ENCODE peak calls at places on chromosomes 3 and 15, in four cellular contexts. T is uterus, F is kidney, C is IMR-90. H is an unnamed sample. For H3K4me1, the result is how much of the 10 kb centered on the place peaks cover.

GRCh38 chr3:120678984-120679383 is 3.1 kb downstream of the HGD start:
- DNase-seq in T (no peak), F (no peak), C (no peak), H (no peak)

GRCh38 chr3:182248349-182248880 is 536.7 kb downstream of the SOX2 start:
- DNase-seq in T (no peak), F (no peak), C (no peak), H (no peak)

GRCh38 chr3:26622634-26623408 is at the start of gene LRRC3B:
- DNase-seq in T (no peak), F (peak), C (no peak), H (no peak)

GRCh38 chr3:10945683-10946287 is 46.8 kb upstream of the SLC6A1 start:
- DNase-seq in T (peak), F (peak), C (peak), H (no peak)

GRCh38 chr3:50211930-50212329 is 6.9 kb downstream of the SLC38A3 start:
- DNase-seq in T (no peak), F (no peak), C (peak), H (no peak)

GRCh38 chr3:169029674-169030285 is 633.7 kb downstream of the MECOM start:
- DNase-seq in T (no peak), F (no peak), C (no peak), H (no peak)

GRCh38 chr3:5202267-5202666 is 14.8 kb downstream of the EDEM1 start:
- DNase-seq in T (no peak), F (no peak), C (no peak), H (no peak)

GRCh38 chr3:47261301-47261700 is 21.3 kb downstream of the KIF9 start:
- DNase-seq in T (no peak), F (peak), C (peak), H (no peak)

GRCh38 chr3:152105446-152105845 is 163.3 kb upstream of the MBNL1 start:
- DNase-seq in T (no peak), F (no peak), C (peak), H (no peak)

GRCh38 chr3:23952646-23953045 is 7.6 kb downstream of the NR1D2 start:
- DNase-seq in T (no peak), F (no peak), C (no peak), H (no peak)

GRCh38 chr3:23954144-23954543 is 9.1 kb downstream of the NR1D2 start:
- DNase-seq in T (no peak), F (no peak), C (no peak), H (no peak)

GRCh38 chr3:23956701-23957100 is 11.6 kb downstream of the NR1D2 start:
- DNase-seq in T (no peak), F (no peak), C (no peak), H (no peak)

GRCh38 chr3:23950303-23950702 is 5.2 kb downstream of the NR1D2 start:
- DNase-seq in T (no peak), F (no peak), C (no peak), H (no peak)

DNA sequence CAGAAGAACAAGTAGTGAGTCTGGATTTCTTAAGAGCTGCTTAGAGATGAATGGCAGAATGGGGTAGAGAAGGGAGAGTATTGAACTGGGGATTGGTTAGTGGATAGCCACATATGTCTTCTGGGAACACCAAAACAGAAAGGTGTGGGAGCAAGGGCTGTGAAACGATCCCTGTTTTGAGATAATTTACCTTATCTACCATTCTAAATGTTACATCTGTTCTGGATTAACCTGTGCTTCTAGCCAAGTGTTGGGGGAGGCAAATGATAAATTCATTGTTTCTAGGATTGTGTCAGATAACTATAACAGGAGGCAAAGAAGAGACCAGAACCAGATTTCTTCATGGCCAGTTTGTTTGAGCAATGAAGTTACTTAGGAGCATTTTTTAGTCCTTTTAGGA is 8.4 kb downstream of the NR1D2 start:
- DNase-seq in T (no peak), F (no peak), C (no peak), H (no peak)
- H3K4me1 ChIP-seq in T (under half), F (under half), C (under half), H (under half)

GRCh38 chr3:101806491-101806890 is 27.5 kb downstream of the NXPE3 start:
- DNase-seq in T (no peak), F (no peak), C (no peak), H (no peak)

GRCh38 chr3:101811875-101812274 is 32.9 kb downstream of the NXPE3 start:
- DNase-seq in T (no peak), F (no peak), C (no peak), H (no peak)

GRCh38 chr3:101810023-101810415 is 31.0 kb downstream of the NXPE3 start:
- DNase-seq in T (no peak), F (no peak), C (no peak), H (no peak)

GRCh38 chr3:101807884-101808283 is 28.9 kb downstream of the NXPE3 start:
- DNase-seq in T (no peak), F (no peak), C (no peak), H (no peak)

DNA sequence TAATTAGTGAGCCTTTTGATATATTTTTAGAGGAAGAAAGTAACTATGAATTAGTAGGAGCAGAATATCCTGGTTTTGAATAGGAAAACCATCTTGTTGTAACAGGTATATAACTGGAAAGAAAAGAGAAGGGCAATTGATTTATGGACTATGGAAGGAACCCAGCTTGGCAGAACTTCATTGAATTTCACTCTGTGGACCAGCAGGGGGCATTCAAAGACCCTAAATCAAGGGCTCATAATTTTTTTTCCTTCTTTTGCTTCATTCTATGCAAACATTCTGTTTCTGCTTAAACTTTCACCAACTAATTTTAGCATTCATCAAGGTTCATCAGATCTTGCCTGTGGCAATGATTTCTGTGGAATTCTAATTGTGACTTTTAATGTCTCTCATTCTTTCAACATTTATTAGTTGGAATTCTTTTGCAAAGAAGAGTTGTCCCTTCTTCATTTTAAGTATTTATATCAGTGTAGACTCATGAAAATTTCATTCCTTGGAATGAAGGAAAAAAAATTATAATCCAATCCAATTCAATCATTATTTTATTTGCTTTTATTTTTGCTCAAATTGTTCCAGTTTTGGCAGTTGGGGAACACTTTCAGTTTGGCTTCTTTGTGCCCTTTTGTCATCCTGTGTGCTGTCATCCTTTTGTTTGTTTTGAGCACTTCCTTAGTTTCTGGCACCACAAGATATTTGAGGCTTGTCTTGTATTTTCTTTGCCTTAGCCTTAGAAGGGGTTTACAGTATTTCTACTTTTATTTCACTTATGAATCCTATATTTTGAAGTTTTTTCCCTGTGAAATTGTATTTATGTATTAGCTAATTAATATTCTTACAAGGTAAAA is 30.4 kb downstream of the NXPE3 start:
- DNase-seq in T (no peak), F (no peak), C (peak), H (no peak)
- H3K27ac ChIP-seq in T (peak), F (no peak), C (no peak), H (no peak)

DNA sequence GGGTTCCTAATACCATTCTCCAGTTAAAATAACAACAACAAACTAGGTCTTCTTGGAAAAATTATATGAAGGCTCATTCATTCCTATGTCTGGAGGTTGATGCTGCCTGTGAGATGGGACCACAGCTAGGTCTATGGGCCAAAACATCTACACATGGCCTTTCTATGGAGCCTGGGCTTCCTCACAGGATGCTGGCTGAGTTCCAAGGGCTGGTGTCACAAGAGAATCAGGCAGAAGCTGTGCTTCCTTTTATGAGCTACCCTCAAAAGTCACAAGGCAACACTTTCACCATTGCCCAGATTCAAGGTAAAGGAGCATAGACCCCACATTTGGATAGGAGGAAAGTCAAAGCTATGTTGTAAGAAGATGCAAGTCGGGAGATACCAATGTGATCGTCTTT is 4.6 kb upstream of the RTP2 start:
- DNase-seq in T (no peak), F (no peak), C (no peak), H (no peak)
- H3K4me1 ChIP-seq in T (under half), F (under half), C (under half), H (under half)

DNA sequence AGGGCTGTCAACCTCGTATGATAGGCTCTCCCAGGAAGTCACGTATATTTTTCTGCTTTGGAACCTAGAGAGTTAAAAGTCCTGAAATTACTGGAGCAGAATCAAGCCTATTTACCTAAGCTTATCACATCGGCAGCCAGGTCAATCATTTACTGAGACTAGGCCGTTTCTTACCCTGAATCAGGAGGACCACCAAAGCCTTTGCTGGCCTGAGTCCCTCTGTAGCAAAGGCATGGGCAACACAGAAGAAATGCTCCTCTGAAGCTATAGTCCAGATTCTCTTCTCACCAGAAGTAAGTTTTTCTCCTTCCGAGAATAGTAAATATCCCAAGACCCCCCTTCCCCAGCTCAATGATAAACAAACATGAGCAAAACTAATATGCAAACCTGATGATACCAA is 125.9 kb upstream of the PHLDB2 start:
- DNase-seq in T (no peak), F (no peak), C (no peak), H (no peak)
- H3K27ac ChIP-seq in T (no peak), F (peak), C (no peak), H (peak)

GRCh38 chr15:85541744-85542143 is 161.3 kb downstream of the AKAP13 start:
- DNase-seq in T (no peak), F (no peak), C (peak), H (no peak)
- H3K4me1 ChIP-seq in T (under half), F (under half), C (under half), H (under half)

GRCh38 chr3:57982561-57983243 is 25.5 kb upstream of the FLNB start:
- DNase-seq in T (no peak), F (no peak), C (no peak), H (no peak)
- H3K27ac ChIP-seq in T (no peak), F (no peak), C (peak), H (peak)

GRCh38 chr15:98774756-98775497 is 126.6 kb downstream of the IGF1R start:
- DNase-seq in T (no peak), F (no peak), C (peak), H (peak)
- H3K4me1 ChIP-seq in T (under half), F (under half), C (under half), H (under half)

DNA sequence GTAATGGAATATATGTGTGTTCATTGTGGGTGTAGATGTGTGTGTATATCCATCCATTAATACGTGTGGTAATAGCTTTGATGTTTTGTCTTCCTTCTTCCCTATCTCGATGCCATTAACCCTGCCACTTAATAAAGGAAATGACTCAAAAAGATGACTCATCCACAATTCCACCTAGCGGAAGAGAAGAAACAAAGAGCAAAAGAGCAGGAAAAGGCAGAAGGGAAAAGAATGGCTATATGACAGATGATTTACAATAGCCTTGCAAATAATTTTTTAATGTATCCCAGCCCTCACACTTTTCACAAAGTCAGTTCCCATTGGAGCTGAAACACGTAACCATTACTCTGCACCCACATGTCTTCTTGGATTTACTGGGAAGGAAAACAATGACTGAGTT is 197.1 kb downstream of the KCNAB1 start:
- DNase-seq in T (no peak), F (no peak), C (peak), H (no peak)
- H3K27ac ChIP-seq in T (no peak), F (no peak), C (no peak), H (peak)

H was measured in RWPE2.